ENCODE peak calls at places on chromosomes 1 and 21, in four cellular contexts. One of them, this sample, is unnamed.

GRCh38 chr21:22993144-22993543 is 1994.9 kb downstream of the NCAM2 start:
- DNase-seq in upper lobe of left lung: no peak
- DNase-seq in ovary: no peak
- DNase-seq in body of pancreas: no peak
- DNase-seq in this sample: no peak

GRCh38 chr1:172969611-172970010 is 81.1 kb downstream of the TNFSF18 start:
- DNase-seq in upper lobe of left lung: no peak
- DNase-seq in ovary: no peak
- DNase-seq in body of pancreas: no peak
- DNase-seq in this sample: no peak

GRCh38 chr1:81877940-81878339 is 77.2 kb downstream of the ADGRL2 start:
- DNase-seq in upper lobe of left lung: no peak
- DNase-seq in ovary: no peak
- DNase-seq in body of pancreas: no peak
- DNase-seq in this sample: no peak

GRCh38 chr1:189706594-189706993 is 771.1 kb downstream of the BRINP3 start:
- DNase-seq in upper lobe of left lung: no peak
- DNase-seq in ovary: no peak
- DNase-seq in body of pancreas: no peak
- DNase-seq in this sample: no peak

GRCh38 chr1:155648207-155649147 is 38.5 kb downstream of the MSTO1 start:
- DNase-seq in upper lobe of left lung: peak
- DNase-seq in ovary: no peak
- DNase-seq in body of pancreas: peak
- DNase-seq in this sample: no peak

GRCh38 chr1:106910798-106911197 is 145.7 kb upstream of the PRMT6 start:
- DNase-seq in upper lobe of left lung: no peak
- DNase-seq in ovary: no peak
- DNase-seq in body of pancreas: no peak
- DNase-seq in this sample: no peak

GRCh38 chr1:41414291-41414690 is 53.1 kb downstream of the FOXO6 start:
- DNase-seq in upper lobe of left lung: no peak
- DNase-seq in ovary: no peak
- DNase-seq in body of pancreas: no peak
- DNase-seq in this sample: no peak

GRCh38 chr1:234607091-234608025 is 2.6 kb downstream of the IRF2BP2 start:
- DNase-seq in upper lobe of left lung: peak
- DNase-seq in ovary: peak
- DNase-seq in body of pancreas: peak
- DNase-seq in this sample: peak

GRCh38 chr1:42847111-42847580 is 733 bp downstream of the ZNF691 start:
- DNase-seq in upper lobe of left lung: no peak
- DNase-seq in ovary: no peak
- DNase-seq in body of pancreas: no peak
- DNase-seq in this sample: no peak
- H3K27ac ChIP-seq in upper lobe of left lung: peak
- H3K27ac ChIP-seq in ovary: no peak
- H3K27ac ChIP-seq in body of pancreas: no peak
- H3K27ac ChIP-seq in this sample: peak

DNA sequence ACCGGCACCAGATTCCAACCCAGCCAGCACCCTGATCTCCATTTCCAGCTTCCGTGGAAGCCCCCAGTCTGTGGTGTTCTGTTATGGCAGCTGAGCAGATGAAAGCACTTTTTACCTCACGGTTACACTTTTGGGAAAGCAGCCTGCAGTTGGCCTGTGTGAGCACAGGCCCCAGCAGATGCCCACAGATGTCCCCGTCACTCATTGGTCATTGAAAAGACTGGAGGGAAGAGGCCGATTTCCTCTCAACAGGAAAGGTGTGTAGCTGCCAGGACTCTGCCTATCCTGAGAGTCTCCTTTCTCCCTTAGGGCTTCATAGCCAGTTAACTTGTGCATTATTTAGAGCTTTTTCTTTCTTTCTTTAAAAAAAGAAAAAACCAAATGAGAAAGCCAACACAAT is 123.0 kb downstream of the PCBP3 start:
- DNase-seq in upper lobe of left lung: no peak
- DNase-seq in ovary: no peak
- DNase-seq in body of pancreas: no peak
- DNase-seq in this sample: no peak
- TF ChIP-seq POLR2A in upper lobe of left lung: no peak
- TF ChIP-seq POLR2A in ovary: no peak
- TF ChIP-seq POLR2A in body of pancreas: no peak
- TF ChIP-seq POLR2A in this sample: no peak

DNA sequence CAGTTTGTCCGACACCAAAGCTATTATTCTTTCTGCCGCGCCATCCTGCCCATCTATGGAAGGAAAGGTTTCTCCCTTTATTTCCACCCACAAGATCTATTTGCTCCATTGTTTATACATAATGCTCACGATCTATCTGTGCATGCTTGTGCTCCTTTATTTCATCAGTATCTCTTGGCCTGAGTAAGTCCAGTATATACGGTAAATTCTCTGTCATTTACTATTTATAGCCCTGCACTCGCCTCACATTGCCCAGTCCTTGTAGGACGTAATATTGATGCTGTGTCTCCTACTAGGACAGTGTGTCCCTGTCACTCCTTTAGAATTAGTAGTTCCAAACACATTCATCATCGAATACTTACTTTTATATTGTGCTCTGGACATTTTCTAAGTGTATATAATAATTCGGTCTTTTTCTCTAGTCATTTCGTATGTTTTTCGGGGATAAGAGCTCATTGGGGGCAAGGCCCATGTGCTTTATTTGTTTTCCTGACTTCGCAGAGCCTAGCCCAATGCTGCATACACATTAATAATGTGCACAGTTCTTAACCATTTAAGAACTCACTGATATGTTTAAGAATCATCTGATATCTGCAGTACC is 3.1 kb upstream of the NID1 start:
- DNase-seq in upper lobe of left lung: no peak
- DNase-seq in ovary: no peak
- DNase-seq in body of pancreas: no peak
- DNase-seq in this sample: no peak
- H3K27ac ChIP-seq in upper lobe of left lung: peak
- H3K27ac ChIP-seq in ovary: peak
- H3K27ac ChIP-seq in body of pancreas: no peak
- H3K27ac ChIP-seq in this sample: peak

DNA sequence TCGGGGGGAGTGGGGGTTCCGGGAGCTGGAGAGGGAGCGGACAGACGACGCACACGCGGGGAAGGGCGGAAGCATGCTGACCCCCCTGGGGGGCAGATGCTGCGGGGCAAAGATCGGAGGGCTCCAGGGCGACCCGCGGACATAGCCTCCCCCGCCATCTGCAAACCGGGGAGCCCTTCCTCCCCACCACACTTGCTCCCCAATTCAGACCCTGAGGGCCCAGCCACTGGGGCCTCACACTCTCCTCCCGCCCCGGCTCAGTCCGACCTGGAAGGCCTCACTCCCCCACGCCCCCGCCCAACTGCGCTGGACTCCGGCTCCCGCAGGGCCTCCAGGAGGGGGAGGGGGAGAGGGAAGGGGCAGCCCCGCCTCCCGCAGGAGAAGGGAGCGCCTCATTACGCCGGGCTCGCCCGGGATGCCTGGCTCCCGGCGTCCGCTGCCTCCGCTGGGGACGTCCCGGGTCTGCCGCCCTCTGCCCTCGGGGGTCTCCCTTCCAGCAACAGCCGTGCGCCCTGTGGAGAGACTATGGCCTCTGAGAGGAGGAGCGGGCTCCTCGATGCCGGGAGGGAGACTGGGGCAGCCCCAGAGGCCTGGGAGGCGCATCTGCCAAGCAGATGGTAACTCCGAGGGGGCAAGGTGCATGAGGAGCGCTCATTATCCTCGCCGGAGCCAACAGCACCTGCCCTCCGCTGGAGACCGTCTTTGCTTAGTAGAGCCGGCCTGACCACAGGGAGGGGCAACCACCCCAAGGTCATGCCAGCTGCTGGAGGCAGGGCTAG is 636 bp upstream of the CAMK2N1 start:
- DNase-seq in upper lobe of left lung: no peak
- DNase-seq in ovary: peak
- DNase-seq in body of pancreas: peak
- DNase-seq in this sample: no peak
- TF ChIP-seq POLR2A in upper lobe of left lung: no peak
- TF ChIP-seq POLR2A in ovary: peak
- TF ChIP-seq POLR2A in body of pancreas: no peak
- TF ChIP-seq POLR2A in this sample: no peak

DNA sequence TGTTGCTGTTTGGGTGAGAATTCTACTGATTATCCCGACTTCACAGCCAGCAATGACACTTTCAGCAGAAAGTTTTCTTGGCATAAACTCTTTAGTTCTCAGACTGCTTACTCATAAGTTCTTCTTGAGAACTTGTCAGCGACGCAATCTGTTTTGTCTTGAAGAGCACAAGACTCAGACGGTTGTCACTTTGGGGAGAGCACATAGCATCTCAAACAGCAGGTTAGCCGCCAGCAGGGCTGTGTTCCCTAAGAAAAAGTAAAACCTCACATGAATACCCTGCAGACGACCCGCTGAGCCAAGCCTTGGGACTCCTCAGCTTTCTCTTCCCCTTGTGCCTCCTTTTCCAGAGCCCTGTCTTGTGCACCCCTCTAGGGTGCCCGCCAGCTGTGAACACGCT is 11.4 kb downstream of the AGMAT start:
- DNase-seq in upper lobe of left lung: no peak
- DNase-seq in ovary: no peak
- DNase-seq in body of pancreas: no peak
- DNase-seq in this sample: no peak
- H3K27ac ChIP-seq in upper lobe of left lung: no peak
- H3K27ac ChIP-seq in ovary: no peak
- H3K27ac ChIP-seq in body of pancreas: no peak
- H3K27ac ChIP-seq in this sample: no peak

This sample was measured in vagina.